ENCODE peak calls at places on chromosomes 2 and 18, in six cellular contexts. A is HCT116; Z is CD8-positive, alpha-beta T cell; G is uterus; H is gastrocnemius medialis; U is endothelial cell of umbilical vein. P is an unnamed sample. For H3K27me3, the result is how much of the 10 kb centered on the place peaks cover.

GRCh38 chr2:192373754-192374153 is 179.0 kb upstream of the TMEFF2 start:
- DNase-seq in A (no peak), Z (no peak), G (no peak), H (no peak), U (no peak), P (no peak)

GRCh38 chr18:49656098-49656591 is 94.3 kb downstream of the LIPG start:
- DNase-seq in A (peak), Z (no peak), G (no peak), H (no peak), U (no peak), P (peak)

GRCh38 chr2:71713581-71714580 is 260.5 kb downstream of the DYSF start:
- DNase-seq in A (no peak), Z (no peak), G (no peak), H (peak), U (no peak), P (no peak)

GRCh38 chr2:194591192-194591591 is 1065.8 kb upstream of the SLC39A10 start:
- DNase-seq in A (no peak), Z (no peak), G (no peak), H (no peak), U (no peak), P (no peak)

GRCh38 chr2:174442546-174443510 is 44.0 kb downstream of the GPR155 start:
- DNase-seq in A (peak), Z (no peak), G (no peak), H (no peak), U (no peak), P (peak)

GRCh38 chr2:230668184-230668938 is 44.3 kb upstream of the CAB39 start:
- DNase-seq in A (no peak), Z (no peak), G (no peak), H (peak), U (no peak), P (no peak)

GRCh38 chr2:100009743-100010142 is 132.6 kb downstream of the AFF3 start:
- DNase-seq in A (no peak), Z (no peak), G (no peak), H (no peak), U (no peak), P (no peak)

GRCh38 chr2:198883604-198884003 is 574.1 kb downstream of the SATB2 start:
- DNase-seq in A (no peak), Z (no peak), G (no peak), H (no peak), U (no peak), P (no peak)

GRCh38 chr2:37377187-37377532 is 32.7 kb downstream of the QPCT start:
- DNase-seq in A (no peak), Z (no peak), G (no peak), H (peak), U (no peak), P (no peak)
- H3K4me3 ChIP-seq in A (peak), Z (no peak), G (no peak), H (no peak), U (no peak), P (no peak)

GRCh38 chr2:77977486-77978063 is 455.4 kb upstream of the LRRTM4 start:
- DNase-seq in A (no peak), Z (no peak), G (no peak), H (no peak), U (no peak), P (no peak)
- TF ChIP-seq CTCF in A (no peak), Z (no peak), G (no peak), H (no peak), U (no peak), P (no peak)

DNA sequence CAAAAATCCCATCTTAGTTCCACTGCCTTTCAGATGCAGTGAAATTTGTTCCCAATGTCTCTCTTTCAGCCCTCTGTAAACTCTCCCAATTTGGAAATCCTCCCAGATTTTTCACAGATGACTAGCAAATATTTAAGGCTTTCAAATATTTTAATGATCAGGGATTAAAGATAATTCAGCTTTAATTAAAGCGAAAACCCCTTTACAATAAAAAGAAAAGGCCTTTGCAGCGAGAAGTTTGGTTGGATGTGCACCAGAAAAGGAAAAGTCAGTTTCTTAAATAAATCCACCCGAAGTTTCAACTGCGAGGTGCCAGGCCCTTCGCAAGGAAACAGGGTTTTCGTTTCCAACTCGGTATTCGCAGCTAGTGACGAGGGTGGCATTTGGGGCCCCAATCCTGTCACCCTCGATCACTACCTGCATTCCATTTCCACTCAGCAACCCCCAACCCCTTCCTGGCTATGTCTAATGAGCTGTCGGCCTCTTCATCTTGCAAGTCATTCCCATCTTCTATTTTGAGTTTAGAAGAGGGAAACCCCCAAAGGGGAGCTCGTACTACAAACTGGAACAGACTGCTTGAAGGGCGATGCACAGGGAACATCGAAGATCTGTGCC is 1.5 kb downstream of the RAX start:
- DNase-seq in A (no peak), Z (no peak), G (no peak), H (no peak), U (no peak), P (no peak)
- H3K27me3 ChIP-seq in A (under half), Z (under half), G (under half), H (half or more), U (half or more), P (half or more)

GRCh38 chr2:95539290-95539689 is 52.5 kb upstream of the TRIM43 start:
- DNase-seq in A (no peak), Z (no peak), G (no peak), H (no peak), U (no peak), P (no peak)

DNA sequence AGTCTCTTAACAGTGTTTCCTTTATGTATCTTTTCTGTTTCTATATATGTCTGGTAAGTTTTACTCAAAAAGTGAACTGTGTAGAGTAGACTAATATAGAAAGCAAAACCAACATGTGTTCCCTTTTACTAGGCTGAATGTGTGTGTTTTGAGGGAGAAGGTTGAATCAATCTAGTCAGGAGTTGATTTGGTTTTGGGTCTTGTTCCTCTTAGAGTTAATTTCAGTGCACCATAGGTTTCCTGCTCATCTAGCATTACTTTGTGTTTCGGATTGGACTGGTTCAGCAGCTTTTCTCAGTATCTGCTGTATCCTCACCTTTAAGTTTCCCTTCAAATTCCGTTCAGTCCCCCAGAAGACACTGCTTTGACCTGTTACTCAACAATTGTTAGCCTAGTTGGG is 52.0 kb upstream of the TRIM43 start:
- DNase-seq in A (no peak), Z (no peak), G (no peak), H (no peak), U (no peak), P (no peak)
- H3K4me3 ChIP-seq in A (no peak), Z (no peak), G (no peak), H (no peak), U (no peak), P (no peak)

DNA sequence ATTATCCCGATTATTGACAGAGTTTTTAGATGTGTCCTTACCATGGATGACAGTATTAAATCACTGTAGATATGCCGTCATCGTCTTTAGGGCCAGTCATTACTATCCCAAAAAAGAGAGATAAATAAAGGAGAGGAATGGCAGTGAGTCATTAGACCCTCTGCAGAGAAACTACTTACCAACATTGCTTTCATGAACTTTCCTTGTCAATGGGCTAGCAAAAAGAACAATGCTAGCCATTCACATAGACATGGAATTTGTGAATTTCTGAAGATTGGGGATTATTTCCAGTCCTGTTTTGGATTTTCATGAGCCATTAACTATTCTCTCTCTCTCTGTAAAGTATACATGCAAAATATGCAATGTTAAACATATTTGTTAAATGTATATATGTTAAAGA is 319.4 kb upstream of the FANCL start:
- DNase-seq in A (no peak), Z (no peak), G (no peak), H (no peak), U (no peak), P (no peak)
- TF ChIP-seq CTCF in A (no peak), Z (no peak), G (no peak), H (no peak), U (no peak), P (no peak)

DNA sequence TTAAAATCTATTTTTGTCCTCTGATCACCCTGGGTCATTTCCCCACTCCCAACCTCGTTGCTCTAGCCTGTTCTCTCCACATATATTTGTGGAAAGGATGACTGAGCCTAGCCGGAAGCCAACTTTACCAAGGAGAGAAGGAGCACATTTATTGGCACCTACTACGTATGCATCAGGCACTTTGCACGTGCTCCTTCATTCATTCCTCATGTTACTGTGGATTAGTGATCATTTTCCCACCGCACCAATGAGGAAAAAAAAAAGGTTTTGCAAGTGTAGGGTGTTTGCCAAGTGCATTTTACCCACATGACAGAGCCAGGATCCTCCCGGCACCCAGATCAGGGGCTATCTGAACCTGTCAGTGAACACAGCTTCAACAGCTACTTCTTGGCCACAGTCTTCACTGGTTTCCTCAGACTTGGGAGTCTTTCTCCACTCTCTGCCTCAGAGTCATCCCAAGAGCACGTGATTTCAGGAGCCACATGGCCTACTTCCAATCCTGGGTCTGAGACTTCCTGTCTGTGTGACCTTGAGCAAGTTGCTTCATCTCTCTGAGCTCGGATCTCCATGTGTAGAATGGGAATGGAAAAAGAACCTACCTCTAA is 1.9 kb upstream of the C1QL2 start:
- DNase-seq in A (no peak), Z (no peak), G (no peak), H (no peak), U (no peak), P (no peak)
- H3K27me3 ChIP-seq in A (under half), Z (under half), G (under half), H (under half), U (under half), P (half or more)

DNA sequence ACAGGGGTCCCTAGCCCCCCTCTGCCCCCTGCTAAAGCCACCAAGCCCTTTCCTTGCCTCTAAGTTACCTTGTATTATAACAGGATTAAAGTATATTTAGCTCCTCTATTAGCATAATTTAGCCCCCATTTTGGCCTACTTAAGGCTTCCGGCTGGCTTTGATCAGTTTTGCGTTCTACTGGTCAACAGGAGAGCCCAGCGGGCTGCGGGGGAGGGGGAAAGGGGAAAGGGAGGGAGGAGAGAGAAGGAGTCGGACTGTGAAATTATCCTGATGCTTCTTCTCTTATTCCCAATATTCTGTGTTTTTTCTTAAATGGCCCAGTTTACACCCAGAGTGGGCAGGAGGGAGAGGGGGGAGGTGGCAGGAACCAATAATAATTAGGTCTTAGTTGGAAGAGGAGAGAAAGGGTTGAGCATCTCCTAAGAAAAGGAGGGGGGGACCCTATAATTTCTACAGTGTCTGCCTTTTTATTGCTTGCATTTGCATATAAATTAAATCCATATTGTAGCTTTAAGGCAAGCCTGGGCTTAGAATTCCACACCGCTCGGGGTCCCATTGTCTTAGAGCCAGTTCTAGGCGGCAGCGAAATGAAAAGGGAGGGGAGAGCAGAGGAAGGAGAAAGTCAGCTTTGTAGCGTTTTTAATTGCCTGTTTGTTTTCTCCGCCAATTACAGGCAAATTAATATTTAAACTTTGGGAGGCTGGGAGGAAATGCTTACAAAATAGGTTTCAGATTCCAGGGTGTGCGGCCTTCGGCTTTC is 39.6 kb downstream of the EN1 start:
- DNase-seq in A (no peak), Z (no peak), G (no peak), H (no peak), U (no peak), P (no peak)
- H3K4me3 ChIP-seq in A (no peak), Z (no peak), G (no peak), H (peak), U (no peak), P (no peak)

DNA sequence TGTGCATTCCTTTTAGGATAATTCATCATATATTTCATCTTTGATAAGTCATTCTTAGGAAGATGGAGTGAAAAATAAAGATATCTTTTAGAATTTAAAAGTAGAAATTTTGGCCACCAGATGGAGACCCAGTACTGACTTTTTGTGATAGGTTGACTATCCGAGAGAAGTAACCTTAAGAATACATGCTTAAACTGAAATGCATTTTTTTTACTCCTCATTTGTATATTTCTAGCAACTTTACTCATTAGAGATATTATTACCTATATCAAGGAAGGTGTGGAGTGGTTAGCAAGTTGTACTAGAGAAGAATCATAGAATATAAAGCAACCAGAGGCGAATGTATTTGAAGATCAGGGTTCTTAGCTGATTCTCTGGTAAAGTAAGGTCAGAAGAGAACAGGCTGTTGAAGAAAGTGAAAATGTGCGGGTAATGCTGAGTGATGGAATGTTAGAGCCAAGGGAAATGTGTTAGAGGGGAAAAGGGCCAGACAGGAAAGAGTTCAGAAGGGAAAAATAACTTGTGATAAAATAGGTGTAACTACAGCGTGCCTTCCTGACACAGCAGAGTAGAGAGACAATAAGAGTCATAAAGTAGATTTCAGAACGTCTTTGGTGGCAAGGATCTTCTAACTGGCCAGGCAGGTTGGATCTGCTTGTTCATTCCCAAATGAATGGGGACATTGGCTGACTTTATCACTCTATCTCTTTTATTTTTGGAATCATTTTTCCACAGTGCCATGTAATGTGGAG is 52.3 kb downstream of the TDRD15 start:
- DNase-seq in A (no peak), Z (no peak), G (no peak), H (no peak), U (peak), P (no peak)
- TF ChIP-seq CTCF in A (no peak), Z (no peak), G (peak), H (no peak), U (no peak), P (no peak)

GRCh38 chr2:138780451-138780880 is 276 bp upstream of the NXPH2 start:
- DNase-seq in A (no peak), Z (no peak), G (no peak), H (no peak), U (no peak), P (no peak)
- H3K27me3 ChIP-seq in A (under half), Z (under half), G (under half), H (under half), U (under half), P (under half)

P was measured in kidney epithelial cell.